ENCODE peak calls at places on chromosomes 16 and 17, in nine cellular contexts. K, U, D, G, L, V, C, O and Y are unnamed samples.

GRCh38 chr17:8696456-8696855 is 48.2 kb downstream of the CCDC42 start:
- DNase-seq in G (peak; percentile 3), V (no peak), U (no peak), O (no peak), C (no peak), D (no peak), L (peak; percentile 64), K (no peak), Y (peak; percentile 78)

GRCh38 chr16:67029249-67030096 is 524 bp downstream of the CBFB start:
- DNase-seq in U (no peak), G (peak; percentile 82), V (no peak), D (no peak), K (peak; percentile 70), L (peak; percentile 85), O (peak; percentile 71), C (peak; percentile 60), Y (peak; percentile 91)

GRCh38 chr17:21513012-21513570 is 136.9 kb downstream of the KCNJ12 start:
- DNase-seq in K (peak; percentile 79), G (peak; percentile 88), C (peak; percentile 71), V (peak; percentile 11), O (peak; percentile 80), D (peak; percentile 62), L (peak; percentile 81), U (no peak), Y (peak; percentile 93)

GRCh38 chr17:80119271-80119791 is 17.9 kb downstream of the GAA start:
- DNase-seq in C (no peak), U (no peak), K (no peak), O (no peak), L (no peak), D (no peak), G (no peak), V (no peak), Y (peak; percentile 84)

GRCh38 chr16:73063284-73063733 is 15.4 kb upstream of the ZFHX3 start:
- DNase-seq in L (no peak), C (no peak), V (no peak), U (no peak), K (no peak), G (no peak), D (no peak), O (no peak), Y (no peak)

GRCh38 chr16:30722443-30722842 is 23.5 kb downstream of the SRCAP start:
- DNase-seq in K (no peak), D (no peak), V (no peak), U (no peak), L (no peak), G (peak; percentile 40), C (no peak), O (no peak), Y (peak; percentile 64)

GRCh38 chr17:41894791-41895331 is 23.9 kb downstream of the ACLY start:
- DNase-seq in K (no peak), O (no peak), D (no peak), C (peak; percentile 90), G (no peak), V (no peak), L (no peak), U (no peak), Y (no peak)

GRCh38 chr16:87336850-87337240 is 19.7 kb upstream of the C16orf95 start:
- DNase-seq in D (no peak), K (no peak), L (no peak), U (no peak), O (no peak), C (no peak), G (no peak), V (no peak), Y (no peak)

GRCh38 chr17:17723354-17724261 is 42.4 kb downstream of the RAI1 start:
- DNase-seq in U (no peak), C (no peak), V (no peak), G (peak; percentile 65), O (no peak), L (no peak), D (no peak), K (no peak), Y (no peak)

GRCh38 chr16:67516296-67517177 is 12.1 kb upstream of the RIPOR1 start:
- DNase-seq in V (no peak), G (no peak), O (no peak), D (no peak), U (no peak), C (peak; percentile 96), K (no peak), L (no peak), Y (no peak)

GRCh38 chr17:28505986-28506665 is at the start of gene FOXN1:
- DNase-seq in V (no peak), D (no peak), C (no peak), K (no peak), L (no peak), G (no peak), U (no peak), O (no peak), Y (no peak)

GRCh38 chr17:7704601-7705268 is at the start of gene EFNB3:
- DNase-seq in L (peak; percentile 56), U (no peak), K (no peak), O (no peak), V (no peak), C (peak; percentile 65), G (no peak), D (no peak), Y (no peak)

GRCh38 chr16:1150511-1150982 is 2.4 kb upstream of the CACNA1H start:
- DNase-seq in L (no peak), C (peak; percentile 72), G (peak; percentile 10), O (no peak), D (no peak), V (no peak), U (no peak), K (no peak), Y (no peak)

GRCh38 chr16:56606688-56607618 is 1.4 kb upstream of the MT2A start:
- DNase-seq in L (peak; percentile 95), O (peak; percentile 54), U (no peak), D (no peak), K (peak; percentile 75), G (no peak), V (peak; percentile 49), C (peak; percentile 99), Y (peak; percentile 94)

GRCh38 chr16:56268799-56269198 is 77.5 kb downstream of the GNAO1 start:
- DNase-seq in D (no peak), G (no peak), O (no peak), U (no peak), C (no peak), L (no peak), V (no peak), K (no peak), Y (peak; percentile 57)

GRCh38 chr17:53058031-53058430 is 764.7 kb upstream of the KIF2B start:
- DNase-seq in O (no peak), V (no peak), U (no peak), D (no peak), L (no peak), C (peak; percentile 82), G (no peak), K (no peak), Y (no peak)